ENCODE peak calls at places on chromosome 11, in seven cellular contexts. L is Panc1, W is amniotic stem cell, D is NCI-H226, J is EL, S is iPS-NIHi11, F is lower leg skin. Y is an unnamed sample.

GRCh38 chr11:101915811-101916291 is 471 bp downstream of the ANGPTL5 start:
- DNase-seq in L (peak; percentile 41), W (peak; percentile 13), D (no peak), J (peak; percentile 33), S (no peak), F (no peak), Y (no peak)

GRCh38 chr11:69930081-69931059 is 111.2 kb upstream of the FGF3 start:
- DNase-seq in L (no peak), W (no peak), D (no peak), J (no peak), S (no peak), F (peak; percentile 48), Y (no peak)

GRCh38 chr11:133234883-133235282 is 297.4 kb downstream of the OPCML start:
- DNase-seq in L (no peak), W (no peak), D (no peak), J (no peak), S (no peak), F (no peak), Y (no peak)

GRCh38 chr11:103703437-103703836 is 333.0 kb upstream of the DDI1 start:
- DNase-seq in L (no peak), W (no peak), D (no peak), J (no peak), S (no peak), F (no peak), Y (no peak)

GRCh38 chr11:12783765-12784164 is 109.5 kb downstream of the TEAD1 start:
- DNase-seq in L (no peak), W (no peak), D (no peak), J (no peak), S (no peak), F (no peak), Y (no peak)

GRCh38 chr11:117583063-117583801 is 213.8 kb downstream of the DSCAML1 start:
- DNase-seq in L (no peak), W (no peak), D (no peak), J (no peak), S (peak; percentile 45), F (peak; percentile 76), Y (no peak)

GRCh38 chr11:47986742-47987141 is 6.4 kb downstream of the PTPRJ start:
- DNase-seq in L (no peak), W (no peak), D (peak; percentile 61), J (no peak), S (no peak), F (no peak), Y (no peak)

GRCh38 chr11:86204356-86204755 is 40.2 kb upstream of the EED start:
- DNase-seq in L (no peak), W (no peak), D (no peak), J (no peak), S (no peak), F (no peak), Y (no peak)

GRCh38 chr11:69253028-69253427 is 40.9 kb upstream of the MYEOV start:
- DNase-seq in L (no peak), W (no peak), D (peak; percentile 45), J (peak; percentile 78), S (no peak), F (no peak), Y (no peak)

Y was measured in GM12864.